ENCODE peak calls at places on chromosomes 12 and 14, in six cellular contexts. Z, C, R, G, J and Y are unnamed samples.

GRCh38 chr14:76957224-76957881 is 71.2 kb downstream of the IRF2BPL start:
- DNase-seq in Z (no peak), C (no peak), R (no peak), G (no peak), J (no peak), Y (no peak)

GRCh38 chr14:34699873-34700621 is 14.3 kb downstream of the CFL2 start:
- DNase-seq in Z (peak), C (peak), R (no peak), G (no peak), J (peak), Y (peak)

GRCh38 chr12:104152691-104153241 is 14.8 kb upstream of the NFYB start:
- DNase-seq in Z (no peak), C (no peak), R (no peak), G (no peak), J (no peak), Y (no peak)

GRCh38 chr14:35390577-35391387 is 13.8 kb downstream of the NFKBIA start:
- DNase-seq in Z (peak), C (no peak), R (no peak), G (no peak), J (peak), Y (peak)

GRCh38 chr12:131699434-131699833 is 11.5 kb upstream of the SFSWAP start:
- DNase-seq in Z (no peak), C (no peak), R (no peak), G (no peak), J (peak), Y (peak)

GRCh38 chr12:57476162-57476992 is 3.3 kb downstream of the ARHGAP9 start:
- DNase-seq in Z (no peak), C (no peak), R (no peak), G (peak), J (no peak), Y (no peak)

GRCh38 chr12:108482717-108483212 is 32.3 kb upstream of the FICD start:
- DNase-seq in Z (peak), C (peak), R (no peak), G (no peak), J (peak), Y (peak)

GRCh38 chr12:70355972-70356371 is 10.1 kb upstream of the KCNMB4 start:
- DNase-seq in Z (no peak), C (no peak), R (no peak), G (no peak), J (no peak), Y (no peak)

GRCh38 chr12:64480148-64480547 is 28.2 kb downstream of the TBK1 start:
- DNase-seq in Z (no peak), C (peak), R (no peak), G (no peak), J (no peak), Y (no peak)